ENCODE peak calls at places on chromosomes 3 and 15, in seven cellular contexts. E, Z, M, H, P, R and Y are unnamed samples. For H3K36me3, the result is how much of the 10 kb centered on the place peaks cover.

GRCh38 chr15:90633361-90633760 is 83.8 kb upstream of the BLM start:
- DNase-seq in E (no peak), M (no peak), Z (no peak), H (no peak), R (no peak), P (no peak), Y (no peak)

GRCh38 chr3:73848173-73848751 is 223.5 kb upstream of the PDZRN3 start:
- DNase-seq in Z (peak), E (peak), H (no peak), R (peak), M (no peak), P (no peak), Y (no peak)

GRCh38 chr3:187616307-187616939 is 53.8 kb downstream of the SST start:
- DNase-seq in H (no peak), P (no peak), M (peak), E (peak), R (peak), Z (peak), Y (peak)

GRCh38 chr3:155963557-155963956 is 93.1 kb downstream of the GMPS start:
- DNase-seq in Z (no peak), M (no peak), P (no peak), R (peak), E (no peak), H (no peak), Y (no peak)

GRCh38 chr3:157573780-157574378 is 70.7 kb upstream of the VEPH1 start:
- DNase-seq in Z (no peak), P (no peak), H (no peak), R (peak), E (no peak), M (no peak), Y (no peak)

GRCh38 chr3:4852780-4853748 is 126.2 kb upstream of the BHLHE40 start:
- DNase-seq in Z (no peak), M (no peak), P (no peak), E (no peak), R (no peak), H (no peak), Y (no peak)

GRCh38 chr3:194870394-194871110 is 184.9 kb downstream of the FAM43A start:
- DNase-seq in M (peak), H (no peak), E (no peak), P (no peak), R (peak), Z (peak), Y (no peak)

GRCh38 chr15:50135123-50135541 is 16.1 kb upstream of the ATP8B4 start:
- DNase-seq in E (no peak), P (no peak), R (peak), M (no peak), Z (no peak), H (no peak), Y (no peak)

GRCh38 chr3:173553635-173554280 is 156.2 kb downstream of the NLGN1 start:
- DNase-seq in E (peak), Z (peak), M (peak), P (no peak), H (no peak), R (peak), Y (no peak)

GRCh38 chr3:42755681-42756578 is 17.1 kb downstream of the CCDC13 start:
- DNase-seq in P (no peak), H (no peak), E (peak), Z (no peak), R (peak), M (peak), Y (no peak)

GRCh38 chr3:25843332-25843731 is 53.4 kb downstream of the OXSM start:
- DNase-seq in M (no peak), H (no peak), E (no peak), P (no peak), R (peak), Z (no peak), Y (no peak)

GRCh38 chr3:14131134-14131533 is 6.3 kb downstream of the TMEM43 start:
- DNase-seq in P (no peak), H (no peak), R (no peak), E (no peak), M (no peak), Z (peak), Y (peak)

GRCh38 chr3:43632269-43632733 is 10.5 kb upstream of the ANO10 start:
- DNase-seq in E (no peak), H (no peak), M (no peak), Z (peak), P (no peak), R (peak), Y (no peak)

GRCh38 chr3:72155391-72156064 is 370.6 kb upstream of the PROK2 start:
- DNase-seq in H (peak), Z (peak), R (peak), M (no peak), P (peak), E (no peak), Y (peak)

GRCh38 chr15:50735156-50735555 is 30.4 kb downstream of the SPPL2A start:
- DNase-seq in H (no peak), R (no peak), P (no peak), Z (no peak), E (no peak), M (no peak), Y (no peak)

GRCh38 chr3:2172561-2173171 is 74.0 kb downstream of the CNTN4 start:
- DNase-seq in M (no peak), E (no peak), Z (no peak), H (no peak), P (no peak), R (no peak), Y (no peak)

GRCh38 chr3:129553771-129554170 is 10.8 kb downstream of the H1-8 start:
- DNase-seq in R (no peak), M (no peak), Z (no peak), H (peak), P (no peak), E (no peak), Y (no peak)
- TF ChIP-seq CTCF in R (no peak), M (no peak), Z (no peak), H (no peak), P (no peak), E (no peak), Y (no peak)

GRCh38 chr15:41423979-41424659 is 7.2 kb downstream of the RTF1 start:
- DNase-seq in H (no peak), M (no peak), E (no peak), R (no peak), Z (no peak), P (no peak), Y (no peak)

GRCh38 chr15:41429003-41429890 is 12.4 kb downstream of the RTF1 start:
- DNase-seq in Z (peak), P (no peak), H (no peak), E (no peak), M (no peak), R (peak), Y (no peak)

DNA sequence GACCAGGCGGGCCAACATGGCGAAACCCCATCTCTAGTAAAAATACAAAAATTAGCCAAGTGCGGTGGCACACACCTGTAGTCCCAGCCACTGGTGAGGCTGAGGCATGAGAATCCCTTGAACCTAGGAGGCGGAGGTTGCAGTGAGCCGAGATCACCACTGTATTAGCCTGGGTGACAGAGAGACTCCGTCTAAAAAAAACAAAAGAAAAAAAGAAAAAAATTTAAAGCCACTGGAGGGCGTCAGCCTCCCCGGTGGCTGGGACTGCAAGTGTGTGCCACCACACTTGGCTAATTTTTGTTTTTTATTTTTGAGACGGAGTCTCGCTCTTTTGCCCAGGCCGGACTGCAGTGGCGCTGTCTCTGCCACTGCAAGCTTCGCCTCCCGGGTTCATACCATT is 7.9 kb downstream of the RTF1 start:
- DNase-seq in H (no peak), E (no peak), Z (no peak), R (no peak), P (no peak), M (no peak), Y (no peak)
- H3K36me3 ChIP-seq in H (under half), E (under half), Z (under half), R (under half), P (under half), M (under half), Y (under half)

GRCh38 chr15:40420071-40420713 is 14.6 kb downstream of the IVD start:
- DNase-seq in H (no peak), M (no peak), R (no peak), Z (peak), P (peak), E (no peak), Y (no peak)

GRCh38 chr15:40424483-40425115 is 16.2 kb upstream of the BAHD1 start:
- DNase-seq in R (no peak), H (no peak), P (no peak), Z (no peak), E (no peak), M (no peak), Y (no peak)

GRCh38 chr15:40418126-40418525 is 12.5 kb downstream of the IVD start:
- DNase-seq in H (no peak), M (no peak), R (no peak), Z (no peak), E (no peak), P (no peak), Y (no peak)

GRCh38 chr15:40421246-40422157 is 15.9 kb downstream of the IVD start:
- DNase-seq in M (peak), P (peak), Z (peak), H (peak), R (peak), E (peak), Y (peak)

DNA sequence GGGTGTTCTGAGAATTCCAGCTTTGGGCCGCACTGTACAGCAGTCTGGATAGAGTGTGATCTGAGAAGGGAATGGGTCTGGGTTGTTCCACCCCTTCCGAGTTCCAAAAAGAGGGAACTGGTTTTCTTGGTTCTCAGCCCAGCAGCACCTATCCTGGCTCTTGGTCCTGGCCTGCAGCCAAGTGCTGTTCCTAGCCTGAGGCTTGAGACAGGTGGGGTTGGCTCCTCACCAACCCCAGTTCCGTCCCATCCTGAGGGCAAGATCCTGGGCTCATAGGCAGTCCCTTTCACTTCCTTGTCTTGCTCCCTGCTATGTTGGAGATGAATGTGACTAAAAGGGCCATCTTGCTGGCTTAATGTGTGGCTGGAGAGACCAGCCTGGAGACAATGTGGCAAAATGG is 15.2 kb downstream of the IVD start:
- DNase-seq in M (no peak), R (no peak), Z (no peak), P (no peak), E (no peak), H (no peak), Y (no peak)
- TF ChIP-seq CTCF in M (no peak), R (no peak), Z (no peak), P (no peak), E (no peak), H (no peak), Y (no peak)

DNA sequence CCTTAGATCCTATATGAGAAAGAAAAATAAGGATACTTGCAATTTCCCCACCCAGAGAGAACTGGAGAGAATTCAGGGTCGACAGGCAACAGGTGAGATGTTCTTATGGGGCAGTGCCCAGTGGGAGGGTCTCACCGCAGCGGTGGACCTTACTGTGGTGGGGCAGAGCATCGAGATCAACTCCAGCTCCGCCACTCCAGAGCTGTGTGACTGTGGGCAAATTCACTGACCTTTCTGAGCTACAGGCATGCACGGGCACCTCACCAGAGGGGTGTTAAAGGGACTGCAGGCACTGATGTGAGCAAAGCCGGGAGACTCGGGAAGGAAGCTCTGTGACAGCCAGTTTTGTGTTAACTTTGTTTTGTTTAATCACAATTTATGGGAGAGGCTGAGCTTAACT is 30.9 kb downstream of the RGMA start:
- DNase-seq in R (no peak), E (no peak), Z (no peak), H (no peak), M (no peak), P (no peak), Y (no peak)
- H3K36me3 ChIP-seq in R (under half), E (under half), Z (under half), H (under half), M (under half), P (under half), Y (under half)

GRCh38 chr15:64340355-64340754 is 15.6 kb downstream of the CSNK1G1 start:
- DNase-seq in Z (no peak), M (no peak), E (no peak), H (no peak), R (no peak), P (no peak), Y (no peak)

GRCh38 chr15:64333986-64334385 is 22.0 kb downstream of the CSNK1G1 start:
- DNase-seq in R (peak), H (no peak), Z (no peak), E (no peak), P (no peak), M (no peak), Y (no peak)

GRCh38 chr15:64333516-64333915 is 22.5 kb downstream of the CSNK1G1 start:
- DNase-seq in E (no peak), H (no peak), M (no peak), P (no peak), Z (no peak), R (no peak), Y (no peak)

GRCh38 chr15:64337761-64338160 is 18.2 kb downstream of the CSNK1G1 start:
- DNase-seq in H (no peak), R (peak), E (no peak), Z (no peak), M (no peak), P (no peak), Y (no peak)

GRCh38 chr15:64334530-64334929 is 21.4 kb downstream of the CSNK1G1 start:
- DNase-seq in H (no peak), E (no peak), P (no peak), M (peak), R (no peak), Z (no peak), Y (no peak)
- TF ChIP-seq CTCF in H (no peak), E (no peak), P (no peak), M (peak), R (no peak), Z (no peak), Y (no peak)

DNA sequence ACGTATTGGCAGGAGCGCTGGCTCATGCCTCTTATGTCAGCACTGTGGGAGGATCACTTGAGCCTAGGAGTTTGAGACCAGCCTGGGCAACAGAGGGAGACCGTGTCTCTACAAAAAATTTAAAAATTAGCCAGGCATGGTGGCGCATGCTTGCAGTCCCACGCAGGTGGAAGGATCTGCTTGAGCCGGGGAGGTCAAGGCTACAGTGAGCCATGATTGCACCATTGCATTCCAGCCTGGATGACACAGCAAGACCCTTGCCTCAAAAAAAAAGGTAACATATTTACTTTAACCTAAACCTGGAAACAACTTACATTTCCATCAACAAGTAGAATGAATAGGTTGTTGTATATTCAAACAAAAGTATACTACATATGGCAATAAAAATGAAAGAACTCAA is 78.1 kb downstream of the HERC2 start:
- DNase-seq in R (no peak), H (no peak), P (no peak), Z (no peak), E (no peak), M (no peak), Y (no peak)
- H3K36me3 ChIP-seq in R (under half), H (under half), P (half or more), Z (under half), E (under half), M (half or more), Y (under half)

GRCh38 chr3:159265705-159266104 is 463.9 kb downstream of the MFSD1 start:
- DNase-seq in R (no peak), P (no peak), E (no peak), M (no peak), Z (no peak), H (no peak), Y (no peak)

GRCh38 chr3:159271799-159272512 is 470.1 kb downstream of the MFSD1 start:
- DNase-seq in M (no peak), E (no peak), H (no peak), P (no peak), Z (no peak), R (no peak), Y (no peak)

GRCh38 chr3:159263750-159264561 is 462.1 kb downstream of the MFSD1 start:
- DNase-seq in R (peak), E (peak), P (no peak), M (peak), H (no peak), Z (peak), Y (no peak)

DNA sequence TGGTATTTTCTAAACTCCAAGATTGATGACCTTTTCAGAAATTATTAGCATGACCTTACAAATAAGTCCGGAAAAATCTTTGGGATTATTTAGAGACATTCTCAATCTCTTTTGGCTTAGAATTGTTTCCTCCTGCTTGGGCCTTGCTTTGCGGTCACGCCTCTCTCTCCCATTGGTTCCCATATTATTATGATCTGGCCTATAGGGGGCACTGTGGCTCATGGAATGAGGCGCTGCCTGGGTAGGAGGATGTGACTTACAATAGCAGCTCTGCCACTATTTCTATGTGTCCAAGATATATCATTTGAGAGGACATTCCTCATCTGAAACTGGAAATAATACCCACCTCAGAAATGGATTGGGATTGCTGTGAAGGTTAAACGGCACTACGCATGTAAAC is 464.9 kb downstream of the MFSD1 start:
- DNase-seq in Z (peak), M (peak), H (no peak), R (peak), P (no peak), E (peak), Y (no peak)
- TF ChIP-seq CTCF in Z (no peak), M (peak), H (peak), R (peak), P (peak), E (peak), Y (no peak)

DNA sequence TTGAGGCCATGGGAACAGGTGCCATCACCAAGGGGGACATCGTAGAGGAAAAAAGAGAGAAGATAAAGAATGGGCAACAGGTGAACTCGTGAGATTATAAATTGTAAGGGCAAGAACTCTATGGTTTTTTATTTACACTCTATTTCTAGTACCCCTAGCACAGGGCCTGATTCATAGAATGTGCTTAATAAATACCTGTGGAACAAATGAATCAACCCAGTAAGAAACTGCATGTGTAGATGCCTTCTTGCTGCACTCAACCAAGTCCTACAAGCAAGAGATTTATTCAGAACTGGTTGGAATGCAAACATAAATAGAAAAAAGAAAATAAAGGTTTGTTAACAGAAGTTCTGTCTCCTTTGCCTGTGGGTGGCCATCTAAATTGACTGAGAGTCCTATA is 18.7 kb upstream of the KPNA1 start:
- DNase-seq in M (no peak), E (no peak), Z (no peak), R (no peak), P (no peak), H (no peak), Y (no peak)
- H3K36me3 ChIP-seq in M (under half), E (under half), Z (under half), R (under half), P (half or more), H (under half), Y (under half)

GRCh38 chr3:197554562-197555280 is 1.0 kb downstream of the BDH1 start:
- DNase-seq in M (peak), H (peak), E (peak), R (peak), P (peak), Z (peak), Y (peak)
- TF ChIP-seq CTCF in M (peak), H (peak), E (peak), R (peak), P (peak), Z (peak), Y (peak)